ENCODE peak calls at places on chromosomes 2 and 18, in four cellular contexts. One of them, this sample, is unnamed.

GRCh38 chr2:24824966-24825882 is 32.0 kb downstream of the CENPO start:
- DNase-seq in brain microvascular endothelial cell: no peak
- DNase-seq in HCEC 1CT: peak; percentile 28
- DNase-seq in H4: no peak
- DNase-seq in this sample: no peak

GRCh38 chr2:41870948-41871522 is 176.8 kb upstream of the PKDCC start:
- DNase-seq in brain microvascular endothelial cell: peak; percentile 25
- DNase-seq in HCEC 1CT: no peak
- DNase-seq in H4: no peak
- DNase-seq in this sample: no peak

GRCh38 chr2:41872646-41873045 is 175.2 kb upstream of the PKDCC start:
- DNase-seq in brain microvascular endothelial cell: peak; percentile 53
- DNase-seq in HCEC 1CT: no peak
- DNase-seq in H4: peak; percentile 47
- DNase-seq in this sample: no peak

GRCh38 chr18:50986360-50987087 is 18.7 kb downstream of the ELAC1 start:
- DNase-seq in brain microvascular endothelial cell: peak; percentile 16
- DNase-seq in HCEC 1CT: peak; percentile 61
- DNase-seq in H4: no peak
- DNase-seq in this sample: no peak

GRCh38 chr2:43055985-43056384 is 170.4 kb downstream of the ZFP36L2 start:
- DNase-seq in brain microvascular endothelial cell: no peak
- DNase-seq in HCEC 1CT: no peak
- DNase-seq in H4: no peak
- DNase-seq in this sample: no peak

GRCh38 chr18:55248497-55248896 is 289.2 kb upstream of the CCDC68 start:
- DNase-seq in brain microvascular endothelial cell: no peak
- DNase-seq in HCEC 1CT: no peak
- DNase-seq in H4: no peak
- DNase-seq in this sample: no peak

GRCh38 chr18:9204659-9205058 is 68.1 kb downstream of the ANKRD12 start:
- DNase-seq in brain microvascular endothelial cell: no peak
- DNase-seq in HCEC 1CT: no peak
- DNase-seq in H4: no peak
- DNase-seq in this sample: no peak

GRCh38 chr2:127255721-127256120 is 35.6 kb upstream of the CYP27C1 start:
- DNase-seq in brain microvascular endothelial cell: no peak
- DNase-seq in HCEC 1CT: no peak
- DNase-seq in H4: no peak
- DNase-seq in this sample: no peak

GRCh38 chr18:50231621-50232020 is 34.7 kb downstream of the CFAP53 start:
- DNase-seq in brain microvascular endothelial cell: no peak
- DNase-seq in HCEC 1CT: peak; percentile 30
- DNase-seq in H4: no peak
- DNase-seq in this sample: no peak

GRCh38 chr2:179272406-179273192 is 8.0 kb upstream of the SESTD1 start:
- DNase-seq in brain microvascular endothelial cell: no peak
- DNase-seq in HCEC 1CT: peak; percentile 39
- DNase-seq in H4: peak; percentile 35
- DNase-seq in this sample: no peak

GRCh38 chr2:27088644-27089043 is 2.1 kb downstream of the KHK start:
- DNase-seq in brain microvascular endothelial cell: no peak
- DNase-seq in HCEC 1CT: no peak
- DNase-seq in H4: no peak
- DNase-seq in this sample: no peak

GRCh38 chr18:31104444-31104843 is 2.2 kb upstream of the DSC2 start:
- DNase-seq in brain microvascular endothelial cell: no peak
- DNase-seq in HCEC 1CT: no peak
- DNase-seq in H4: no peak
- DNase-seq in this sample: no peak

GRCh38 chr2:183812091-183812490 is 687.8 kb downstream of the NUP35 start:
- DNase-seq in brain microvascular endothelial cell: peak; percentile 11
- DNase-seq in HCEC 1CT: peak; percentile 48
- DNase-seq in H4: no peak
- DNase-seq in this sample: no peak

GRCh38 chr2:47422560-47422959 is 19.6 kb downstream of the MSH2 start:
- DNase-seq in brain microvascular endothelial cell: no peak
- DNase-seq in HCEC 1CT: peak; percentile 82
- DNase-seq in H4: no peak
- DNase-seq in this sample: no peak

GRCh38 chr18:54203914-54204313 is 20.6 kb downstream of the MBD2 start:
- DNase-seq in brain microvascular endothelial cell: no peak
- DNase-seq in HCEC 1CT: no peak
- DNase-seq in H4: no peak
- DNase-seq in this sample: no peak

GRCh38 chr2:233264667-233265066 is 13.2 kb downstream of the ATG16L1 start:
- DNase-seq in brain microvascular endothelial cell: no peak
- DNase-seq in HCEC 1CT: no peak
- DNase-seq in H4: no peak
- DNase-seq in this sample: no peak

GRCh38 chr2:60262178-60262577 is 291.3 kb downstream of the BCL11A start:
- DNase-seq in brain microvascular endothelial cell: no peak
- DNase-seq in HCEC 1CT: no peak
- DNase-seq in H4: no peak
- DNase-seq in this sample: no peak

GRCh38 chr2:105244443-105244842 is 2.9 kb downstream of the GPR45 start:
- DNase-seq in brain microvascular endothelial cell: no peak
- DNase-seq in HCEC 1CT: no peak
- DNase-seq in H4: no peak
- DNase-seq in this sample: no peak

GRCh38 chr2:15665067-15665942 is 73.6 kb downstream of the DDX1 start:
- DNase-seq in brain microvascular endothelial cell: no peak
- DNase-seq in HCEC 1CT: no peak
- DNase-seq in H4: no peak
- DNase-seq in this sample: no peak

GRCh38 chr2:108385411-108386071 is 7.8 kb downstream of the SULT1C4 start:
- DNase-seq in brain microvascular endothelial cell: no peak
- DNase-seq in HCEC 1CT: no peak
- DNase-seq in H4: no peak
- DNase-seq in this sample: no peak

GRCh38 chr2:42967959-42968674 is 175.7 kb upstream of the HAAO start:
- DNase-seq in brain microvascular endothelial cell: peak; percentile 73
- DNase-seq in HCEC 1CT: peak; percentile 73
- DNase-seq in H4: peak; percentile 85
- DNase-seq in this sample: no peak

GRCh38 chr2:150143087-150143536 is 344.4 kb downstream of the RND3 start:
- DNase-seq in brain microvascular endothelial cell: peak; percentile 83
- DNase-seq in HCEC 1CT: peak; percentile 72
- DNase-seq in H4: no peak
- DNase-seq in this sample: no peak

GRCh38 chr2:30756051-30756719 is 51.1 kb downstream of the CAPN13 start:
- DNase-seq in brain microvascular endothelial cell: peak; percentile 25
- DNase-seq in HCEC 1CT: no peak
- DNase-seq in H4: peak; percentile 49
- DNase-seq in this sample: no peak

GRCh38 chr18:47978141-47978540 is 47.7 kb upstream of the SMAD2 start:
- DNase-seq in brain microvascular endothelial cell: no peak
- DNase-seq in HCEC 1CT: no peak
- DNase-seq in H4: no peak
- DNase-seq in this sample: no peak

GRCh38 chr2:97763176-97763845 is 49.9 kb downstream of the ZAP70 start:
- DNase-seq in brain microvascular endothelial cell: no peak
- DNase-seq in HCEC 1CT: no peak
- DNase-seq in H4: no peak
- DNase-seq in this sample: peak; percentile 69

GRCh38 chr2:104944495-104944894 is 90.6 kb downstream of the POU3F3 start:
- DNase-seq in brain microvascular endothelial cell: no peak
- DNase-seq in HCEC 1CT: no peak
- DNase-seq in H4: peak; percentile 26
- DNase-seq in this sample: no peak

GRCh38 chr2:180122874-180123273 is 115.8 kb upstream of the CWC22 start:
- DNase-seq in brain microvascular endothelial cell: peak; percentile 77
- DNase-seq in HCEC 1CT: peak; percentile 26
- DNase-seq in H4: no peak
- DNase-seq in this sample: no peak

GRCh38 chr2:231926761-231927565 is 767 bp upstream of the NPPC start:
- DNase-seq in brain microvascular endothelial cell: no peak
- DNase-seq in HCEC 1CT: no peak
- DNase-seq in H4: no peak
- DNase-seq in this sample: peak; percentile 71

GRCh38 chr2:7517122-7517487 is 599.9 kb downstream of the RNF144A start:
- DNase-seq in brain microvascular endothelial cell: no peak
- DNase-seq in HCEC 1CT: no peak
- DNase-seq in H4: no peak
- DNase-seq in this sample: no peak

GRCh38 chr2:235371018-235371417 is 122.8 kb upstream of the AGAP1 start:
- DNase-seq in brain microvascular endothelial cell: no peak
- DNase-seq in HCEC 1CT: no peak
- DNase-seq in H4: no peak
- DNase-seq in this sample: no peak

GRCh38 chr2:64646007-64646880 is 7.5 kb downstream of the SERTAD2 start:
- DNase-seq in brain microvascular endothelial cell: peak; percentile 60
- DNase-seq in HCEC 1CT: peak; percentile 52
- DNase-seq in H4: peak; percentile 72
- DNase-seq in this sample: peak; percentile 89

GRCh38 chr2:96890726-96891385 is 21.0 kb upstream of the SEMA4C start:
- DNase-seq in brain microvascular endothelial cell: no peak
- DNase-seq in HCEC 1CT: no peak
- DNase-seq in H4: no peak
- DNase-seq in this sample: no peak

GRCh38 chr2:232292395-232293154 is 86.0 kb upstream of the ALPP start:
- DNase-seq in brain microvascular endothelial cell: peak; percentile 52
- DNase-seq in HCEC 1CT: peak; percentile 44
- DNase-seq in H4: peak; percentile 54
- DNase-seq in this sample: no peak

GRCh38 chr2:9013403-9013802 is 9.9 kb upstream of the MBOAT2 start:
- DNase-seq in brain microvascular endothelial cell: no peak
- DNase-seq in HCEC 1CT: no peak
- DNase-seq in H4: no peak
- DNase-seq in this sample: no peak

GRCh38 chr2:208501217-208501616 is 94.6 kb downstream of the PTH2R start:
- DNase-seq in brain microvascular endothelial cell: peak; percentile 1
- DNase-seq in HCEC 1CT: no peak
- DNase-seq in H4: peak; percentile 4
- DNase-seq in this sample: no peak

This sample was measured in kidney.